ENCODE peak calls at places on chromosomes 7 and 10, in five cellular contexts. J, E, Z, M and C are unnamed samples.

GRCh38 chr10:96339956-96340904 is 18.6 kb downstream of the OPALIN start:
- DNase-seq in J (peak), E (peak), Z (peak), M (no peak), C (peak)

GRCh38 chr10:75236178-75236825 is 545 bp upstream of the COMTD1 start:
- DNase-seq in J (no peak), E (no peak), Z (no peak), M (no peak), C (no peak)

GRCh38 chr7:14639801-14640200 is 262.8 kb downstream of the DGKB start:
- DNase-seq in J (no peak), E (no peak), Z (no peak), M (no peak), C (no peak)

GRCh38 chr7:26346611-26347200 is 55.0 kb downstream of the SNX10 start:
- DNase-seq in J (no peak), E (no peak), Z (peak), M (no peak), C (no peak)

GRCh38 chr10:60467202-60467546 is 77.5 kb upstream of the ANK3 start:
- DNase-seq in J (no peak), E (no peak), Z (no peak), M (no peak), C (no peak)

GRCh38 chr7:47153076-47153475 is 428.8 kb downstream of the TNS3 start:
- DNase-seq in J (peak), E (no peak), Z (no peak), M (no peak), C (peak)

GRCh38 chr10:103770139-103770538 is 85.2 kb downstream of the SH3PXD2A start:
- DNase-seq in J (no peak), E (no peak), Z (no peak), M (no peak), C (no peak)

GRCh38 chr7:42170724-42171123 is 66.3 kb downstream of the GLI3 start:
- DNase-seq in J (no peak), E (no peak), Z (no peak), M (no peak), C (no peak)

GRCh38 chr10:102086196-102086595 is 21.0 kb downstream of the HPS6 start:
- DNase-seq in J (no peak), E (no peak), Z (no peak), M (no peak), C (no peak)

GRCh38 chr10:60905580-60905979 is 38.4 kb downstream of the RHOBTB1 start:
- DNase-seq in J (no peak), E (no peak), Z (no peak), M (no peak), C (no peak)

GRCh38 chr7:143381427-143382125 is 431 bp downstream of the ZYX start:
- DNase-seq in J (peak), E (peak), Z (no peak), M (no peak), C (no peak)

GRCh38 chr7:106626376-106627293 is 34.3 kb downstream of the CCDC71L start:
- DNase-seq in J (no peak), E (no peak), Z (peak), M (no peak), C (no peak)

GRCh38 chr7:111266613-111267012 is 175.7 kb downstream of the LRRN3 start:
- DNase-seq in J (no peak), E (no peak), Z (no peak), M (no peak), C (peak)

DNA sequence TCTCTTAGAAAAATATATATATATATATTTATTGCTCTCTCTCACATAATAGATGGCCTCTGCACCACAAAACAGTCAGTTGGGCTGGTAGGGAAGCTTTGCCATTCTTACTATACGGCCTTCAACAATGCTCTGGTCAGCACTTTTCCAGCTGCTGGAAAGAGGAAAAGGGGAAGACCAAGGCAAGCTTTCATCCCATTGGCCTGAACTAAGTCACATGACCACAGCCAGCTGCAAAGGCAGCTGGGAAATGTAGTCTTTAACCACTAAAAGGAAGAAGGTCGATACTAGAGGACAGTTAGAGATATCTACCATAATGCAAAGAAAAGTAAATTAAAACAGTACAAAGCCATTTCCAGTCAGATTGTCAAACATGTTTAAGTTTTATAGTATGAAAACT is 58.4 kb upstream of the MACROH2A2 start:
- DNase-seq in J (peak), E (peak), Z (peak), M (no peak), C (peak)
- TF ChIP-seq ZBTB33 in J (no peak), E (no peak), Z (no peak), M (no peak), C (no peak)

GRCh38 chr10:606767-607544 is 82.5 kb downstream of the DIP2C start:
- DNase-seq in J (no peak), E (no peak), Z (no peak), M (no peak), C (no peak)

GRCh38 chr10:609868-610545 is 79.5 kb downstream of the DIP2C start:
- DNase-seq in J (no peak), E (no peak), Z (no peak), M (no peak), C (no peak)

GRCh38 chr10:605632-606325 is 83.7 kb downstream of the DIP2C start:
- DNase-seq in J (no peak), E (no peak), Z (no peak), M (no peak), C (no peak)

GRCh38 chr10:607545-608196 is 81.8 kb downstream of the DIP2C start:
- DNase-seq in J (no peak), E (no peak), Z (no peak), M (no peak), C (no peak)

DNA sequence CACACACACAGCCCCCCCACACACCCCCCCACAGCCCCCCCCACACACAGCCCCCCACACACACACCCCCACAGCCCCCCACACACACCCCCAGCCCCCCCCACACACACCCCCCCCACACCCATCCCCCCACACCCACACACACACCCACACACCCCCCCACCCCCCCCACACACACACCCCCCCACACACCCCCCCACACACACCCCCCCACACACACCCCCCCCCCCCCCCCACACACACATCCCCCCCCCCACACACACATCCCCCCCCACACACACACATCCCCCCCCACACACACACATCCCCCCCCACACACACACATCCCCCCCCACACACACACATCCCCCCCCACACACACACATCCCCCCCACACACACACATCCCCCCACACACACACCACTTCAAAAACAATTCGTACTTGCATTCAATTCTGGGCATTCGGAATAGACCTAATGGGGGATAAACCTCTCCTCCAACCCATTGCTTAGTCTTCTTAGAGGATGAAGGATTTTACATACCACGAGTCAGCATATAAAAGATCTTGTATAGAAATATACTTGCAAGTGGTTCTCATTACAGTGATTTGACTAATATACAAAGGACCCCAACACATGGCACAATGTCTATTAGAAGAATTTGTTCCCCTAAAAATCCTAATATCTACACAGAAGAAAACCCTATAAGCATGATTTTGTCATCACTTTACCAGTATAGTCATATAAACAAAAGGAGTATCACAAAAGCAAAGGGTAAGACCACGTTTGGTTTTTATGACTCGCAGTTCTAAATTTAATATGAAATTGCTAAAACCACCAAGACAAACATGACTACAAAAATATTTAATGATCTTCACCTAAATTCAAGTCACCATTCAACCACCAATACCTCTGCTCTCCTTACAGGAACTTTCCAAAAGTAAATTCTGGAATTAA is 80.9 kb downstream of the DIP2C start:
- DNase-seq in J (no peak), E (no peak), Z (no peak), M (peak), C (no peak)
- TF ChIP-seq ZBTB33 in J (no peak), E (no peak), Z (no peak), M (no peak), C (no peak)

GRCh38 chr10:124420254-124420653 is 1.5 kb upstream of the OAT start:
- DNase-seq in J (peak), E (no peak), Z (no peak), M (no peak), C (no peak)
- TF ChIP-seq ZBTB33 in J (no peak), E (no peak), Z (no peak), M (no peak), C (no peak)

GRCh38 chr7:128053991-128054390 is 22.8 kb upstream of the LRRC4 start:
- DNase-seq in J (no peak), E (no peak), Z (no peak), M (no peak), C (no peak)
- TF ChIP-seq ZBTB33 in J (no peak), E (no peak), Z (no peak), M (no peak), C (no peak)

DNA sequence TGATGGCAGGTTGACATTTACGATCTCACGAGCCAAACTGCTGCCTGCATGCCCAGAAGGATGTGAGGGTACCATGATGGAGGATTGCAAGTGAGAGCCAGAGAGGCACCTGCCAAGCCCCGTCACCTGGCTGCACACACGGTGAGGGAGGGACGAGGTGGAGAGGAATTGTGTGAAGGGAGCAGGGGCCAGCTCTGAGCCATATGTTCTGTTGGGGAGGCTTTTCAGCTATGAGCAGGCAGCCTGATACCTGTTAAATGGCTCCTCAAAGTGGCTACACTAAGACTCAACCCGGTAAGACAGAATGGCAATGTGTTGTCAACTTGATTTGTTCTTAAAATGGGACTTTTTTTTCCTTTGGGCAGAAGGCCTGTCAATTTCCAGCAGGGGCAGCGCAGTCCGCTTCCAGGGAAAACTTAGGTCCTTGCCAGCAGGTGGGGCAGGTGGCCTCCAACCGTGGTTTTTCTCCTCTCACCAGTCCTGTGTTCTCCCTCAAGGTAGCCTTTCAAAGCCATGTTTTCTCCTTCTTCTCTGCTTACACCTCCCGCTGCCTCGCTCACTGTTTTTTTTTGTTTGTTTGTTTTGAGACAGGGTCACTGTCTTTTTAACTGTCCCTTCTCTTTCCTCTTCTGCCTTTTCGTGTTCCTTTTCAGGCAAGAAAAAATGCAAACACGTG is 57.7 kb upstream of the ZNRF2 start:
- DNase-seq in J (peak), E (peak), Z (peak), M (no peak), C (peak)
- TF ChIP-seq ZBTB33 in J (no peak), E (no peak), Z (no peak), M (no peak), C (no peak)

GRCh38 chr10:132916956-132917666 is 25.3 kb downstream of the CFAP46 start:
- DNase-seq in J (no peak), E (no peak), Z (no peak), M (no peak), C (no peak)

GRCh38 chr10:132915411-132915810 is 27.0 kb downstream of the CFAP46 start:
- DNase-seq in J (no peak), E (no peak), Z (no peak), M (no peak), C (no peak)

GRCh38 chr10:132914732-132915131 is 27.6 kb downstream of the CFAP46 start:
- DNase-seq in J (no peak), E (no peak), Z (no peak), M (no peak), C (no peak)

GRCh38 chr10:132918264-132918616 is 24.1 kb downstream of the CFAP46 start:
- DNase-seq in J (no peak), E (no peak), Z (no peak), M (no peak), C (no peak)

DNA sequence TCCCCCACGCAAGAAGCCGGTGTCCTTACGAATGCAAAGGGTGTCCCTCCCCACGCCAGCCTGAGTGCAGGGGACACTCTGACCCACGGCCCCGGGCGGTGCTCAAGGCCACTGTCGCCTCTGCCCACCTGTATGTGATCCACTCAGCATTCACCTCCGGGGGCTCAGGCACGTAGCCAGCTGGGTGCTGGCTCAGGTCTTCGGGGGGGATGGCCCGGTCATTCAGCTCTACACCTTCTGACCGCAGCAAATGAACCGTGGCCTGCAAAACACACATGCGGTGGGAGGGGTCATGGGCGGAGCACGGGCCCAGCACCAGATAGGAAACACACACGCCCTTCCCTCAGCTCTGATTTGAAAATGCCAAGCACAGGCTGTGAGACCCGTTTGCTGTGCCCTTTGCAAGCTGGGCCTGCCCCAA is 25.9 kb downstream of the CFAP46 start:
- DNase-seq in J (no peak), E (no peak), Z (no peak), M (no peak), C (no peak)
- TF ChIP-seq ZBTB33 in J (no peak), E (no peak), Z (no peak), M (no peak), C (no peak)

GRCh38 chr7:5491251-5492044 is 67.8 kb upstream of the TNRC18 start:
- DNase-seq in J (no peak), E (peak), Z (no peak), M (no peak), C (no peak)
- TF ChIP-seq ZBTB33 in J (no peak), E (no peak), Z (no peak), M (no peak), C (no peak)

GRCh38 chr10:3872700-3873099 is 87.7 kb upstream of the KLF6 start:
- DNase-seq in J (no peak), E (no peak), Z (no peak), M (no peak), C (no peak)

GRCh38 chr10:3874988-3875841 is 90.2 kb upstream of the KLF6 start:
- DNase-seq in J (no peak), E (no peak), Z (no peak), M (peak), C (no peak)

GRCh38 chr10:3871424-3871996 is 86.5 kb upstream of the KLF6 start:
- DNase-seq in J (no peak), E (no peak), Z (no peak), M (no peak), C (no peak)

GRCh38 chr10:3875842-3876235 is 90.8 kb upstream of the KLF6 start:
- DNase-seq in J (no peak), E (no peak), Z (no peak), M (no peak), C (no peak)

GRCh38 chr10:3873728-3874461 is 88.9 kb upstream of the KLF6 start:
- DNase-seq in J (peak), E (peak), Z (peak), M (peak), C (peak)
- TF ChIP-seq ZBTB33 in J (no peak), E (no peak), Z (no peak), M (no peak), C (no peak)